ENCODE peak calls at places on chromosomes 11 and 22, in eight cellular contexts. Q, M, R, U, O, B, Y and H are unnamed samples.

GRCh38 chr11:115464269-115464668 is 39.9 kb downstream of the CADM1 start:
- DNase-seq in Q (no peak), M (no peak), R (no peak), U (no peak), O (no peak), B (no peak), Y (no peak), H (no peak)

GRCh38 chr11:122920579-122920978 is 38.0 kb downstream of the JHY start:
- DNase-seq in Q (no peak), M (no peak), R (no peak), U (no peak), O (peak), B (no peak), Y (no peak), H (no peak)

GRCh38 chr11:111814567-111814966 is 48.4 kb upstream of the PPP2R1B start:
- DNase-seq in Q (no peak), M (peak), R (no peak), U (peak), O (no peak), B (no peak), Y (no peak), H (no peak)

GRCh38 chr11:70034740-70035365 is 43.3 kb upstream of the ANO1 start:
- DNase-seq in Q (no peak), M (no peak), R (no peak), U (no peak), O (no peak), B (no peak), Y (no peak), H (no peak)

GRCh38 chr11:23090659-23091058 is 230.4 kb upstream of the CCDC179 start:
- DNase-seq in Q (no peak), M (no peak), R (no peak), U (no peak), O (no peak), B (no peak), Y (no peak), H (no peak)

GRCh38 chr11:35838071-35838470 is 105.8 kb upstream of the LDLRAD3 start:
- DNase-seq in Q (no peak), M (no peak), R (no peak), U (no peak), O (no peak), B (no peak), Y (no peak), H (no peak)

GRCh38 chr22:22848364-22848866 is 39.2 kb upstream of the IGLL5 start:
- DNase-seq in Q (peak), M (peak), R (peak), U (peak), O (no peak), B (peak), Y (no peak), H (peak)

GRCh38 chr11:78419327-78419726 is 1.7 kb upstream of the GAB2 start:
- DNase-seq in Q (no peak), M (peak), R (no peak), U (peak), O (peak), B (no peak), Y (no peak), H (peak)

GRCh38 chr11:10444725-10445286 is 10.3 kb upstream of the AMPD3 start:
- DNase-seq in Q (no peak), M (no peak), R (no peak), U (no peak), O (no peak), B (no peak), Y (no peak), H (no peak)